ENCODE peak calls at places on chromosome X, in five cellular contexts. Q, H, F, X and N are unnamed samples.

GRCh38 chrX:11944486-11944885 is 186.4 kb downstream of the MSL3 start:
- DNase-seq in H (no peak), Q (peak; percentile 35), F (peak; percentile 70), X (peak; percentile 11), N (peak; percentile 27)

GRCh38 chrX:3286196-3286920 is 60.1 kb downstream of the MXRA5 start:
- DNase-seq in H (no peak), F (peak; percentile 71), X (no peak), Q (no peak), N (no peak)

GRCh38 chrX:9465380-9466114 is 689 bp downstream of the TBL1X start:
- DNase-seq in F (no peak), H (no peak), X (peak; percentile 21), Q (no peak), N (no peak)

GRCh38 chrX:68415289-68415688 is 18.0 kb downstream of the OPHN1 start:
- DNase-seq in F (peak; percentile 50), Q (peak; percentile 27), H (no peak), X (no peak), N (no peak)

GRCh38 chrX:16975233-16975632 is 28.8 kb downstream of the REPS2 start:
- DNase-seq in H (no peak), Q (no peak), F (no peak), X (no peak), N (no peak)

GRCh38 chrX:71989768-71990167 is 79.1 kb downstream of the NHSL2 start:
- DNase-seq in Q (no peak), X (no peak), F (peak; percentile 48), H (no peak), N (no peak)

GRCh38 chrX:10325606-10326005 is 168.8 kb downstream of the CLCN4 start:
- DNase-seq in X (no peak), H (no peak), Q (no peak), F (peak; percentile 15), N (no peak)

GRCh38 chrX:103092942-103093341 is at the start of gene NXF3:
- DNase-seq in Q (no peak), X (no peak), F (no peak), H (peak; percentile 80), N (peak; percentile 70)

GRCh38 chrX:115560978-115561604 is at the start of gene PLS3:
- DNase-seq in X (peak; percentile 84), F (peak; percentile 77), Q (peak; percentile 76), H (no peak), N (peak; percentile 87)

GRCh38 chrX:7925867-7926472 is 1.2 kb downstream of the PNPLA4 start:
- DNase-seq in Q (peak; percentile 57), H (peak; percentile 60), F (peak; percentile 1), X (peak; percentile 67), N (peak; percentile 62)

GRCh38 chrX:105260291-105261043 is 40.0 kb upstream of the TEX13A start:
- DNase-seq in F (no peak), H (no peak), Q (no peak), X (no peak), N (peak; percentile 54)

GRCh38 chrX:103215037-103215767 is at the start of gene BEX4:
- DNase-seq in X (peak; percentile 90), F (peak; percentile 57), H (no peak), Q (peak; percentile 61), N (peak; percentile 91)

GRCh38 chrX:13094780-13095425 is 50.5 kb upstream of the FAM9C start:
- DNase-seq in H (no peak), F (no peak), Q (no peak), X (no peak), N (peak; percentile 24)